ENCODE peak calls at places on chromosomes 5 and 9, in four cellular contexts. U is endothelial cell of umbilical vein, L is K562, X is IMR-90. T is an unnamed sample.

GRCh38 chr5:60943624-60944023 is 1.2 kb downstream of the ERCC8 start:
- DNase-seq in X (no peak), U (peak), L (no peak), T (no peak)

GRCh38 chr9:5375091-5375490 is 35.4 kb upstream of the RLN1 start:
- DNase-seq in U (peak), X (no peak), L (no peak), T (no peak)

GRCh38 chr5:75524071-75524470 is 12.4 kb downstream of the POLK start:
- DNase-seq in X (no peak), L (no peak), U (no peak), T (peak)

GRCh38 chr9:110619831-110620230 is 40.3 kb upstream of the SVEP1 start:
- DNase-seq in L (no peak), X (peak), U (no peak), T (no peak)

GRCh38 chr9:87554177-87554940 is 56.7 kb downstream of the DAPK1 start:
- DNase-seq in X (no peak), L (no peak), U (no peak), T (no peak)

GRCh38 chr5:115267617-115268016 is 4.9 kb upstream of the PGGT1B start:
- DNase-seq in L (no peak), X (peak), U (no peak), T (no peak)

GRCh38 chr5:79806741-79807140 is 117.1 kb downstream of the CMYA5 start:
- DNase-seq in U (no peak), X (no peak), L (no peak), T (no peak)

GRCh38 chr5:150616024-150616470 is 24.4 kb upstream of the SYNPO start:
- DNase-seq in L (peak), X (no peak), U (peak), T (no peak)

GRCh38 chr9:76987594-76988200 is 31.8 kb upstream of the FOXB2 start:
- DNase-seq in U (peak), X (peak), L (peak), T (peak)

GRCh38 chr9:132993511-132993939 is 15.0 kb downstream of the GFI1B start:
- DNase-seq in X (no peak), L (no peak), U (no peak), T (no peak)

GRCh38 chr5:99130081-99130480 is 201.3 kb upstream of the CHD1 start:
- DNase-seq in X (no peak), U (peak), L (no peak), T (no peak)

GRCh38 chr5:181130832-181131496 is at the start of gene OR2V1:
- DNase-seq in X (no peak), L (no peak), U (no peak), T (no peak)

GRCh38 chr5:179786861-179787260 is 6.9 kb upstream of the LTC4S start:
- DNase-seq in X (no peak), U (no peak), L (no peak), T (no peak)

GRCh38 chr5:6359941-6360683 is 18.2 kb downstream of the MED10 start:
- DNase-seq in X (no peak), L (no peak), U (no peak), T (no peak)

GRCh38 chr9:77820293-77820954 is 172.3 kb upstream of the GNA14 start:
- DNase-seq in X (peak), U (peak), L (peak), T (no peak)

GRCh38 chr5:32487424-32487823 is 42.9 kb upstream of the ZFR start:
- DNase-seq in U (no peak), L (no peak), X (no peak), T (no peak)

GRCh38 chr9:123617952-123618678 is 262.1 kb downstream of the CRB2 start:
- DNase-seq in U (no peak), X (no peak), L (no peak), T (no peak)

GRCh38 chr5:76209297-76209696 is 126.1 kb downstream of the SV2C start:
- DNase-seq in U (no peak), L (peak), X (no peak), T (no peak)

GRCh38 chr9:112970939-112971338 is 41.1 kb downstream of the ZNF883 start:
- DNase-seq in U (no peak), X (no peak), L (no peak), T (no peak)

GRCh38 chr9:84609779-84610178 is 59.8 kb upstream of the NTRK2 start:
- DNase-seq in L (no peak), X (no peak), U (no peak), T (no peak)

GRCh38 chr9:116501871-116502270 is 185.2 kb upstream of the TRIM32 start:
- DNase-seq in L (no peak), U (no peak), X (peak), T (no peak)

GRCh38 chr5:156186760-156187159 is 140.2 kb upstream of the SGCD start:
- DNase-seq in U (no peak), X (peak), L (no peak), T (no peak)
- TF ChIP-seq FOS in U (no peak), X (no peak), L (no peak), T (no peak)

GRCh38 chr5:122615832-122616231 is 159.0 kb upstream of the SNX2 start:
- DNase-seq in U (no peak), X (no peak), L (no peak), T (no peak)

GRCh38 chr5:122611401-122611800 is 163.5 kb upstream of the SNX2 start:
- DNase-seq in X (no peak), L (no peak), U (no peak), T (no peak)

GRCh38 chr5:122612901-122613300 is 162.0 kb upstream of the SNX2 start:
- DNase-seq in L (no peak), U (no peak), X (no peak), T (no peak)

GRCh38 chr5:122615146-122615545 is 159.7 kb upstream of the SNX2 start:
- DNase-seq in L (no peak), U (no peak), X (no peak), T (no peak)
- TF ChIP-seq FOS in L (no peak), U (no peak), X (no peak), T (no peak)

DNA sequence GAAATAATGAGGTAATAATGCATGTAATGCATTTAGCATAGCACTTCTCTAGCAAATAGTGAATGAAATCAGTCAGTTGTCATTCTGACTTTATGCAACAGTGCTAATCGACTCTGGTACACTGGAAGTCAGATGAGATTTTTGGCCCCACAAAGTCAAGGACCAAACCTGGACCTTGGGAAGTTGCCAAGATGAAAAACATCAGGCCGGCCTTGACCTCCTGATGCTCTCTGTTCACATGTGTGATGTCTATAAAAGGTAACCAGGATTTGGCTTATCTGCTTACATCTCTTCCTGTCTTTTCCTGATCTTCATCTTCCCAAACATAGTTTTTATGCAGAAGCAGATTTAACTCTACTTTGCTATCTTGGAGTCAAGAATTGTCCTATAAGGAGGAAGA is 39.5 kb downstream of the SLC22A5 start:
- DNase-seq in U (no peak), L (no peak), X (no peak), T (no peak)
- TF ChIP-seq FOS in U (no peak), L (no peak), X (no peak), T (no peak)

GRCh38 chr5:142798099-142798768 is 28.1 kb downstream of the ARHGAP26 start:
- DNase-seq in L (no peak), X (no peak), U (no peak), T (no peak)
- TF ChIP-seq FOS in L (no peak), X (no peak), U (no peak), T (no peak)